ENCODE peak calls at places on chromosomes 11 and 22, in seven cellular contexts. P, M, H, T, J, G and N are unnamed samples.

GRCh38 chr11:134170177-134170908 is 53.4 kb downstream of the NCAPD3 start:
- DNase-seq in P (no peak), M (no peak), H (no peak), T (no peak), J (no peak), G (no peak), N (no peak)

GRCh38 chr11:127816959-127817358 is 770.4 kb downstream of the ETS1 start:
- DNase-seq in P (no peak), M (no peak), H (no peak), T (no peak), J (no peak), G (no peak), N (no peak)

GRCh38 chr22:30325724-30326703 is 727 bp downstream of the TBC1D10A start:
- DNase-seq in P (no peak), M (no peak), H (peak), T (no peak), J (peak), G (peak), N (no peak)

GRCh38 chr11:85805387-85805786 is 5.6 kb downstream of the SYTL2 start:
- DNase-seq in P (no peak), M (peak), H (no peak), T (no peak), J (no peak), G (no peak), N (no peak)

GRCh38 chr11:1864831-1865665 is 12.2 kb downstream of the LSP1 start:
- DNase-seq in P (no peak), M (no peak), H (peak), T (no peak), J (no peak), G (no peak), N (no peak)

GRCh38 chr11:67033661-67034166 is 10.8 kb downstream of the SYT12 start:
- DNase-seq in P (peak), M (peak), H (no peak), T (no peak), J (no peak), G (no peak), N (no peak)

GRCh38 chr11:122036493-122036892 is 79.5 kb downstream of the BLID start:
- DNase-seq in P (no peak), M (no peak), H (no peak), T (no peak), J (no peak), G (no peak), N (no peak)

GRCh38 chr11:68677432-68677831 is 6.9 kb upstream of the GAL start:
- DNase-seq in P (peak), M (peak), H (peak), T (peak), J (no peak), G (peak), N (no peak)

GRCh38 chr11:75597636-75598035 is 35.6 kb downstream of the SERPINH1 start:
- DNase-seq in P (peak), M (no peak), H (no peak), T (peak), J (no peak), G (no peak), N (no peak)

GRCh38 chr22:50190182-50190951 is 4.7 kb downstream of the TRABD start:
- DNase-seq in P (peak), M (no peak), H (peak), T (peak), J (peak), G (peak), N (peak)

GRCh38 chr22:50191041-50191740 is 5.5 kb downstream of the TRABD start:
- DNase-seq in P (peak), M (no peak), H (peak), T (no peak), J (peak), G (peak), N (no peak)

GRCh38 chr22:50193621-50194020 is 7.2 kb upstream of the SELENOO start:
- DNase-seq in P (no peak), M (no peak), H (no peak), T (no peak), J (no peak), G (no peak), N (no peak)

GRCh38 chr22:50192825-50193204 is 7.1 kb downstream of the TRABD start:
- DNase-seq in P (no peak), M (no peak), H (no peak), T (no peak), J (no peak), G (no peak), N (no peak)

GRCh38 chr22:50192056-50192824 is 6.5 kb downstream of the TRABD start:
- DNase-seq in P (peak), M (peak), H (no peak), T (no peak), J (peak), G (peak), N (no peak)
- TF ChIP-seq POLR2A in P (no peak), M (no peak), H (no peak), T (no peak), J (no peak), G (no peak), N (no peak)

GRCh38 chr11:131372243-131372930 is 2.0 kb downstream of the NTM start:
- DNase-seq in P (no peak), M (no peak), H (no peak), T (no peak), J (no peak), G (no peak), N (no peak)
- TF ChIP-seq CTCF in P (no peak), M (no peak), H (no peak), T (no peak), J (no peak), G (no peak), N (no peak)

GRCh38 chr11:84106560-84106959 is 820.4 kb upstream of the CCDC90B start:
- DNase-seq in P (no peak), M (no peak), H (no peak), T (no peak), J (no peak), G (no peak), N (no peak)

GRCh38 chr11:84097186-84097585 is 811.0 kb upstream of the CCDC90B start:
- DNase-seq in P (no peak), M (no peak), H (no peak), T (no peak), J (no peak), G (no peak), N (no peak)

GRCh38 chr11:84105148-84105547 is 819.0 kb upstream of the CCDC90B start:
- DNase-seq in P (no peak), M (no peak), H (no peak), T (no peak), J (no peak), G (no peak), N (no peak)

DNA sequence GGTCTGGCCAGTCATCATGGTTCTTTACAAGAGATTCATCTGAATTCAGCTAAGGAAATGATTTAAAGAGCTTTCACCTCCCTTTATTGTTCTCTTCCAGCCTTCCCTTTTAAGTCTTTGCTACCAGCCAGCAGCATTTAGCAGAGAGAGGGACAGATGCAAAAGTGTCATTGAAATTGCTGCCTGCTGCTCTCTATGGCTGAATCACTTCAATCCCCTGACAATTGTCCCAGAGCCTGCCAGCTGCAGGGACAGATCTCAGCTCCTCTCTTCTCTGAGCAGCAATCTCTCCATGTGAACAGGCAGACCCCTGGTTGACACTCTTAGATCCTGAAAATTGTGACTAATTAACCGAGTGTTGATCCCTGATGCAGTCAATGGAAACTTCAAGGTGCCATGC is 816.9 kb upstream of the CCDC90B start:
- DNase-seq in P (no peak), M (no peak), H (no peak), T (no peak), J (no peak), G (no peak), N (no peak)
- H3K4me3 ChIP-seq in P (no peak), M (no peak), H (no peak), T (no peak), J (no peak), G (no peak), N (no peak)

GRCh38 chr11:65323813-65324212 is 9.1 kb downstream of the CDC42EP2 start:
- DNase-seq in P (no peak), M (no peak), H (no peak), T (no peak), J (no peak), G (no peak), N (no peak)
- TF ChIP-seq POLR2A in P (no peak), M (peak), H (no peak), T (peak), J (no peak), G (no peak), N (no peak)

GRCh38 chr11:21144556-21144955 is 475.2 kb downstream of the NELL1 start:
- DNase-seq in P (no peak), M (no peak), H (no peak), T (no peak), J (no peak), G (no peak), N (no peak)

GRCh38 chr11:21137813-21138212 is 468.4 kb downstream of the NELL1 start:
- DNase-seq in P (no peak), M (no peak), H (no peak), T (no peak), J (no peak), G (no peak), N (no peak)

DNA sequence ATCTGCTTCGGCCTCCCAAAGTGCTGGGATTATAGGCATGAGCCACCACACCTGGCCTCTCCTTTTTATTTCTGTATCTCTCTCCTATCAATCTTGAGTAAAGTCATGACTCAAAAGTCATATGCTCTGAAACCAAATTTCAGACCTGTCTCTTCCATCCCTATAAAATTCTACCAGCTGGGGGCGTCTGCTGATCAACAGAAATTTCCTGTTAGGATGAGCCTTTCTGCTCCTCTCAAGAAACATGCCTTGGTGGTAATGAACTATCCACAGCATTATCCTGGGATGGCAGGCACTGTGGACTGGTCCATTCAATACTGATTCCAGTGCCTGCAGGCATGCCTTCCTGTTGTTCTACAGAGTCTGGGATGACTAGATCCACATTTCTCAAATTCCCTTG is 472.6 kb downstream of the NELL1 start:
- DNase-seq in P (peak), M (no peak), H (no peak), T (no peak), J (no peak), G (no peak), N (no peak)
- TF ChIP-seq CTCF in P (no peak), M (no peak), H (no peak), T (no peak), J (no peak), G (no peak), N (no peak)

GRCh38 chr11:27055065-27055682 is 14.6 kb downstream of the BBOX1 start:
- DNase-seq in P (no peak), M (peak), H (no peak), T (no peak), J (no peak), G (no peak), N (no peak)

GRCh38 chr11:27059431-27059830 is 18.8 kb downstream of the BBOX1 start:
- DNase-seq in P (no peak), M (no peak), H (no peak), T (no peak), J (no peak), G (no peak), N (no peak)

GRCh38 chr11:27064086-27064485 is 23.5 kb downstream of the BBOX1 start:
- DNase-seq in P (no peak), M (no peak), H (no peak), T (no peak), J (no peak), G (no peak), N (no peak)

GRCh38 chr11:27061078-27061477 is 20.5 kb downstream of the BBOX1 start:
- DNase-seq in P (no peak), M (no peak), H (no peak), T (no peak), J (no peak), G (no peak), N (no peak)

GRCh38 chr11:27058456-27058855 is 17.8 kb downstream of the BBOX1 start:
- DNase-seq in P (no peak), M (peak), H (no peak), T (no peak), J (no peak), G (no peak), N (no peak)
- H3K4me3 ChIP-seq in P (no peak), M (no peak), H (no peak), T (no peak), J (no peak), G (no peak), N (no peak)

GRCh38 chr22:39348909-39349505 is 784 bp upstream of the SYNGR1 start:
- DNase-seq in P (peak), M (no peak), H (no peak), T (no peak), J (peak), G (peak), N (no peak)
- TF ChIP-seq POLR2A in P (no peak), M (no peak), H (no peak), T (no peak), J (no peak), G (no peak), N (no peak)

DNA sequence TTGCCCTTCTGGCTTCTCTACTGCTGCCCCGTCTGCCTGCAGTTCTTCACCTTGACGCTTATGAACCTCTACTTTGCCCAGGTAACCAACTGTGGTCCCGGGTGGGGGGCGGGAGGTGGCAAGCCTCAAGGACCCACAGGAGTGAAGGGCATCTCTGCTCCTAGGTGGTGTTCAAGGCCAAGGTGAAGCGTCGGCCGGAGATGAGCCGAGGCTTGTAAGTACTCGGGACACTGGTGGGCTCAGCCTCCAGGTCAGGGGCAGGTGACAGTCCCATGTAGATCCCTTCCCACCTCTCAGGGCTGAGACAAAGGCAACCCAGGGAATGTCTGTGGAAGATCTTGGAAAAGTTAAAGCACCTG is 1.1 kb downstream of the GPR137 start:
- DNase-seq in P (no peak), M (no peak), H (no peak), T (no peak), J (no peak), G (no peak), N (no peak)
- TF ChIP-seq CTCF in P (no peak), M (no peak), H (no peak), T (no peak), J (no peak), G (no peak), N (no peak)

GRCh38 chr22:46045459-46046298 is 68.7 kb upstream of the WNT7B start:
- DNase-seq in P (no peak), M (no peak), H (peak), T (no peak), J (peak), G (peak), N (no peak)

GRCh38 chr22:46047226-46047625 is 70.3 kb upstream of the WNT7B start:
- DNase-seq in P (no peak), M (no peak), H (peak), T (no peak), J (peak), G (peak), N (no peak)

GRCh38 chr22:46049726-46050450 is 72.9 kb upstream of the WNT7B start:
- DNase-seq in P (peak), M (no peak), H (peak), T (no peak), J (peak), G (no peak), N (no peak)

GRCh38 chr22:46046299-46046685 is 69.3 kb upstream of the WNT7B start:
- DNase-seq in P (no peak), M (no peak), H (no peak), T (no peak), J (no peak), G (no peak), N (peak)

DNA sequence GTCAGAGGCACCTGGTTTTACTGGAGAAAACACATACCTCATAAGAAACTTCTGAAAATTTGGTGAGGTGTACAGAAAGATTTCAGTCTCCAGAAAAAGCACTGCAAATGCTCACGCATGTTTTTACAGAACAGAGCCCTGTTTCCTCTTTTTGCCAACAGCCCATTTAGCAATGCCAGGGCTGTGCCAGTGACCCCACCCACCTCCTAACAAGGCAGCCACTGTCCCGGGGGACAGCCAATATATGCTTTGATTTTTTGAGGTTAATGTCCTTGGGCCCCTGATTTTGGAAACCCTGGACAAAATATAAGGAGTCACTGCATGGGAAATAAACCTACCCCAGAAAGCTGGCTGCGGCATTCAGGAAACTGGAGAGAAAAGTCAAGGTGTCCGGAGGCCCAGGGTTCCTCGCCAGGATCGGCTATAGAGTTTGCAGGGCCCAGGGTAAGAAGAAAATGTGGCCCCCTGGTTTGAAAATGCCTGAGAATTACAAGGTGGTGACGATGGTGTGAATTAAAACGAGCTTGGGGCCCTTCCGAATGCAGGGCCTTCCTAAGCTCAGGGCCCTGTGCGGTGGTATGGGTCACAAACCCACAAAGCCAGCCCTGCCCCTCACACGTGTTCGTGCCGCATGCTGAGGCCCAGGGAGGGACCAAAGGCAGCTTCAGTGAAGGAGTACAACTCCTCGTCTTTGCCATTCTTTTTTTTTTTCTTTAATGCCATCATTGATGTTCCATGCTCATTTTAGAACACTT is 71.1 kb upstream of the WNT7B start:
- DNase-seq in P (peak), M (no peak), H (peak), T (no peak), J (peak), G (peak), N (no peak)
- H3K4me3 ChIP-seq in P (no peak), M (no peak), H (peak), T (no peak), J (no peak), G (no peak), N (no peak)

DNA sequence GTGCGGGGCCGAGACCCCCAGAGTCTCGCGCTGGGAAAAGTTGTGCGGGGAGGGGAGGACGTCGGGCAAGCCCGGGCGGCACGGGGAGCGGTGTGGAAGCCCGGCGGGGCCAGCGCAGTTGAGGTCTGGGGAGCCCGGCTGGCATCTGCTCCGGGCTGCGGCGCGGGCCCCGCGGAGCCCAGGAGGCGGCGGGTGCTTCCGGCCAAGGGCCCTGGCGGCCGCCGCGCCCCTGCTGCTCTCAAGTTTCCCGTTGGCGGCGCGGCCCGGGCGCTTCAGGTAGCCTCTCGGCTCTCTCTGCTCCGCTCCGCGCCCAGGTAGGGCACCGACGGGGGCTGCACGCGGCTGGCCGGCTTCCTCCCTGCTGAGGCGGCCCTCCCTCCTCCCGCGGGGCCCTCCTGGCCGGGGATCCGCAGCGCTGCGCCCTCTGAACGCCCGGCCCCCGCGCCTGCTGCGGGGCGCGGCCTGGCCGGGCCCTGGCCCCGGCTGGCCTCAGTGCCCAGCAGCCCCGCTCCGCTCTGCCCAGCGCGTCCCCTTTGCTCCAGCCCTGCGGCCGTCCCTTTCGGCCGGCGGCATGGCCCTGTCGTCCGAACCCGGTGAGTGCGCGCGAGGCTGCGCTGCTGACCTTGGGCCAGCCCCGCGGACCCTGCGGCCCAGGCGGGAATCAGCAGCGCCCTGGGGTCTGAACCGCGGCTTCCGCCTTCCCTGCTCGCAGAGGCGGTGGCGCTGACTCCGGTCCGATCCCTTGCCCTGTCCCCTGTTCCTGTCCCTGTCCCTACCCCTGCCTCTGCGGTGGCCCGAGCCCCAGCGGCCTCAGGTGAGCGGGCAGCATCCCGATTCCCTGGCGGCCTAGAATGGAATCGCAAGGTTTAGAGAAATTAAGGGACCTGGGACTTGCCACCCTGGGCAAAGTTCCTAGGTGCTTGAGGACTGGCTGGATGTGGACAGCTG is 4.3 kb upstream of the AMPD3 start:
- DNase-seq in P (peak), M (no peak), H (peak), T (no peak), J (peak), G (peak), N (no peak)
- TF ChIP-seq POLR2A in P (no peak), M (no peak), H (no peak), T (no peak), J (peak), G (peak), N (no peak)